ENCODE peak calls at places on chromosomes 5 and 9, in six cellular contexts. One of them, this sample, is unnamed.

GRCh38 chr9:122991370-122991830 is 42.1 kb upstream of the GPR21 start:
- DNase-seq in EH: peak; percentile 92
- DNase-seq in ecto neural progenitor cell: no peak
- DNase-seq in breast epithelium: no peak
- DNase-seq in NCI-H1417: no peak
- DNase-seq in GM23248: peak; percentile 94
- DNase-seq in this sample: peak; percentile 74

GRCh38 chr9:89722712-89723111 is 117.9 kb downstream of the GADD45G start:
- DNase-seq in NCI-H1417: no peak
- DNase-seq in breast epithelium: no peak
- DNase-seq in GM23248: no peak
- DNase-seq in ecto neural progenitor cell: no peak
- DNase-seq in EH: no peak
- DNase-seq in this sample: no peak

GRCh38 chr5:92500752-92501151 is 1080.3 kb downstream of the NR2F1-AS1 start:
- DNase-seq in breast epithelium: no peak
- DNase-seq in EH: no peak
- DNase-seq in ecto neural progenitor cell: no peak
- DNase-seq in GM23248: no peak
- DNase-seq in NCI-H1417: no peak
- DNase-seq in this sample: no peak

GRCh38 chr5:6869677-6870076 is 156.4 kb downstream of the TENT4A start:
- DNase-seq in breast epithelium: no peak
- DNase-seq in ecto neural progenitor cell: no peak
- DNase-seq in GM23248: no peak
- DNase-seq in NCI-H1417: no peak
- DNase-seq in EH: no peak
- DNase-seq in this sample: no peak

GRCh38 chr5:110077147-110077546 is 387.4 kb downstream of the MAN2A1 start:
- DNase-seq in ecto neural progenitor cell: no peak
- DNase-seq in GM23248: no peak
- DNase-seq in EH: no peak
- DNase-seq in NCI-H1417: no peak
- DNase-seq in breast epithelium: no peak
- DNase-seq in this sample: no peak

GRCh38 chr5:51202161-51202560 is 181.1 kb upstream of the ISL1 start:
- DNase-seq in ecto neural progenitor cell: no peak
- DNase-seq in EH: no peak
- DNase-seq in NCI-H1417: no peak
- DNase-seq in GM23248: no peak
- DNase-seq in breast epithelium: no peak
- DNase-seq in this sample: no peak

GRCh38 chr9:119768266-119768665 is 399.0 kb upstream of the BRINP1 start:
- DNase-seq in EH: no peak
- DNase-seq in ecto neural progenitor cell: no peak
- DNase-seq in breast epithelium: no peak
- DNase-seq in GM23248: peak; percentile 2
- DNase-seq in NCI-H1417: no peak
- DNase-seq in this sample: no peak

GRCh38 chr5:30279237-30279636 is 914.2 kb upstream of the CDH6 start:
- DNase-seq in NCI-H1417: no peak
- DNase-seq in breast epithelium: no peak
- DNase-seq in EH: peak; percentile 0
- DNase-seq in GM23248: peak; percentile 14
- DNase-seq in ecto neural progenitor cell: no peak
- DNase-seq in this sample: peak; percentile 21

GRCh38 chr5:93717162-93717561 is 24.2 kb downstream of the POU5F2 start:
- DNase-seq in ecto neural progenitor cell: no peak
- DNase-seq in EH: peak; percentile 27
- DNase-seq in GM23248: peak; percentile 56
- DNase-seq in NCI-H1417: no peak
- DNase-seq in breast epithelium: no peak
- DNase-seq in this sample: no peak

GRCh38 chr5:122351416-122352157 is 39.5 kb downstream of the SNCAIP start:
- DNase-seq in GM23248: peak; percentile 42
- DNase-seq in breast epithelium: no peak
- DNase-seq in NCI-H1417: no peak
- DNase-seq in ecto neural progenitor cell: no peak
- DNase-seq in EH: no peak
- DNase-seq in this sample: no peak

GRCh38 chr9:87950765-87951488 is 23.4 kb downstream of the CDK20 start:
- DNase-seq in NCI-H1417: no peak
- DNase-seq in breast epithelium: no peak
- DNase-seq in ecto neural progenitor cell: no peak
- DNase-seq in EH: peak; percentile 53
- DNase-seq in GM23248: peak; percentile 50
- DNase-seq in this sample: no peak

GRCh38 chr9:110284211-110284849 is 28.0 kb upstream of the TXN start:
- DNase-seq in NCI-H1417: peak; percentile 45
- DNase-seq in GM23248: no peak
- DNase-seq in EH: no peak
- DNase-seq in ecto neural progenitor cell: no peak
- DNase-seq in breast epithelium: no peak
- DNase-seq in this sample: no peak

GRCh38 chr5:181241393-181241975 is 2.2 kb downstream of the RACK1 start:
- DNase-seq in ecto neural progenitor cell: no peak
- DNase-seq in breast epithelium: no peak
- DNase-seq in NCI-H1417: no peak
- DNase-seq in EH: peak; percentile 85
- DNase-seq in GM23248: peak; percentile 96
- DNase-seq in this sample: peak; percentile 80

GRCh38 chr5:133794771-133795391 is 173.5 kb downstream of the C5orf15 start:
- DNase-seq in GM23248: no peak
- DNase-seq in NCI-H1417: peak; percentile 23
- DNase-seq in EH: no peak
- DNase-seq in ecto neural progenitor cell: peak; percentile 37
- DNase-seq in breast epithelium: no peak
- DNase-seq in this sample: no peak

GRCh38 chr5:88660326-88660946 is 222.5 kb downstream of the MEF2C start:
- DNase-seq in EH: peak; percentile 44
- DNase-seq in ecto neural progenitor cell: peak; percentile 74
- DNase-seq in breast epithelium: no peak
- DNase-seq in NCI-H1417: no peak
- DNase-seq in GM23248: peak; percentile 66
- DNase-seq in this sample: peak; percentile 92

GRCh38 chr9:114513050-114513951 is 8.0 kb upstream of the WHRN start:
- DNase-seq in ecto neural progenitor cell: no peak
- DNase-seq in breast epithelium: no peak
- DNase-seq in GM23248: no peak
- DNase-seq in EH: no peak
- DNase-seq in NCI-H1417: no peak
- DNase-seq in this sample: no peak

GRCh38 chr5:179870403-179870903 is 11.8 kb upstream of the MRNIP start:
- DNase-seq in EH: peak; percentile 44
- DNase-seq in NCI-H1417: no peak
- DNase-seq in ecto neural progenitor cell: peak; percentile 76
- DNase-seq in GM23248: peak; percentile 39
- DNase-seq in breast epithelium: no peak
- DNase-seq in this sample: peak; percentile 70

GRCh38 chr9:4421847-4422246 is 68.4 kb upstream of the SLC1A1 start:
- DNase-seq in NCI-H1417: no peak
- DNase-seq in EH: no peak
- DNase-seq in GM23248: no peak
- DNase-seq in breast epithelium: no peak
- DNase-seq in ecto neural progenitor cell: no peak
- DNase-seq in this sample: no peak

GRCh38 chr9:135186248-135187164 is 99.0 kb downstream of the OLFM1 start:
- DNase-seq in GM23248: no peak
- DNase-seq in EH: no peak
- DNase-seq in breast epithelium: no peak
- DNase-seq in NCI-H1417: no peak
- DNase-seq in ecto neural progenitor cell: no peak
- DNase-seq in this sample: no peak

GRCh38 chr9:19456996-19457693 is 48.3 kb downstream of the ACER2 start:
- DNase-seq in GM23248: peak; percentile 81
- DNase-seq in EH: peak; percentile 80
- DNase-seq in NCI-H1417: peak; percentile 49
- DNase-seq in ecto neural progenitor cell: peak; percentile 79
- DNase-seq in breast epithelium: peak; percentile 42
- DNase-seq in this sample: peak; percentile 64

GRCh38 chr5:73791389-73791788 is 165.4 kb downstream of the ARHGEF28 start:
- DNase-seq in EH: no peak
- DNase-seq in GM23248: no peak
- DNase-seq in NCI-H1417: no peak
- DNase-seq in breast epithelium: no peak
- DNase-seq in ecto neural progenitor cell: no peak
- DNase-seq in this sample: no peak

GRCh38 chr9:79687131-79687447 is 115.3 kb downstream of the TLE4 start:
- DNase-seq in ecto neural progenitor cell: no peak
- DNase-seq in NCI-H1417: no peak
- DNase-seq in EH: peak; percentile 28
- DNase-seq in GM23248: peak; percentile 21
- DNase-seq in breast epithelium: peak; percentile 46
- DNase-seq in this sample: peak; percentile 31

GRCh38 chr9:100084734-100085133 is 14.1 kb downstream of the ERP44 start:
- DNase-seq in ecto neural progenitor cell: no peak
- DNase-seq in NCI-H1417: no peak
- DNase-seq in breast epithelium: no peak
- DNase-seq in GM23248: no peak
- DNase-seq in EH: no peak
- DNase-seq in this sample: no peak

GRCh38 chr5:34959323-34959722 is 30.0 kb downstream of the DNAJC21 start:
- DNase-seq in breast epithelium: no peak
- DNase-seq in GM23248: peak; percentile 63
- DNase-seq in ecto neural progenitor cell: no peak
- DNase-seq in EH: peak; percentile 53
- DNase-seq in NCI-H1417: no peak
- DNase-seq in this sample: no peak

GRCh38 chr5:170434953-170435605 is 45.9 kb upstream of the KCNMB1 start:
- DNase-seq in GM23248: peak; percentile 69
- DNase-seq in EH: peak; percentile 59
- DNase-seq in breast epithelium: peak; percentile 36
- DNase-seq in ecto neural progenitor cell: peak; percentile 84
- DNase-seq in NCI-H1417: peak; percentile 3
- DNase-seq in this sample: peak; percentile 63

GRCh38 chr5:181204561-181205401 is at the start of gene TRIM7:
- DNase-seq in breast epithelium: no peak
- DNase-seq in GM23248: peak; percentile 70
- DNase-seq in EH: peak; percentile 71
- DNase-seq in ecto neural progenitor cell: no peak
- DNase-seq in NCI-H1417: no peak
- DNase-seq in this sample: peak; percentile 81

GRCh38 chr5:173453167-173453566 is 125.0 kb upstream of the STC2 start:
- DNase-seq in ecto neural progenitor cell: no peak
- DNase-seq in EH: peak; percentile 41
- DNase-seq in GM23248: peak; percentile 44
- DNase-seq in breast epithelium: no peak
- DNase-seq in NCI-H1417: no peak
- DNase-seq in this sample: no peak

GRCh38 chr9:132210472-132211145 is 48.8 kb downstream of the NTNG2 start:
- DNase-seq in ecto neural progenitor cell: no peak
- DNase-seq in NCI-H1417: no peak
- DNase-seq in breast epithelium: no peak
- DNase-seq in EH: peak; percentile 11
- DNase-seq in GM23248: peak; percentile 72
- DNase-seq in this sample: peak; percentile 58

GRCh38 chr5:72328172-72328571 is 8.0 kb downstream of the PTCD2 start:
- DNase-seq in ecto neural progenitor cell: no peak
- DNase-seq in GM23248: peak; percentile 68
- DNase-seq in breast epithelium: no peak
- DNase-seq in NCI-H1417: no peak
- DNase-seq in EH: peak; percentile 52
- DNase-seq in this sample: peak; percentile 96

GRCh38 chr5:65203746-65204145 is 278.0 kb downstream of the ADAMTS6 start:
- DNase-seq in NCI-H1417: no peak
- DNase-seq in EH: peak; percentile 95
- DNase-seq in GM23248: peak; percentile 94
- DNase-seq in breast epithelium: no peak
- DNase-seq in ecto neural progenitor cell: no peak
- DNase-seq in this sample: no peak

GRCh38 chr5:5487961-5488360 is 65.5 kb downstream of the ICE1 start:
- DNase-seq in NCI-H1417: no peak
- DNase-seq in EH: no peak
- DNase-seq in ecto neural progenitor cell: no peak
- DNase-seq in breast epithelium: no peak
- DNase-seq in GM23248: no peak
- DNase-seq in this sample: no peak

GRCh38 chr5:133843911-133844310 is 124.5 kb downstream of the C5orf15 start:
- DNase-seq in ecto neural progenitor cell: no peak
- DNase-seq in NCI-H1417: no peak
- DNase-seq in breast epithelium: no peak
- DNase-seq in EH: no peak
- DNase-seq in GM23248: no peak
- DNase-seq in this sample: no peak

GRCh38 chr5:7770436-7770835 is 80.5 kb downstream of the CFAP90 start:
- DNase-seq in ecto neural progenitor cell: no peak
- DNase-seq in NCI-H1417: no peak
- DNase-seq in breast epithelium: no peak
- DNase-seq in EH: no peak
- DNase-seq in GM23248: peak; percentile 5
- DNase-seq in this sample: no peak

GRCh38 chr9:1094749-1095148 is 44.6 kb downstream of the DMRT2 start:
- DNase-seq in ecto neural progenitor cell: no peak
- DNase-seq in GM23248: no peak
- DNase-seq in EH: no peak
- DNase-seq in NCI-H1417: no peak
- DNase-seq in breast epithelium: no peak
- DNase-seq in this sample: no peak

GRCh38 chr5:64831996-64832395 is 63.3 kb downstream of the CWC27 start:
- DNase-seq in ecto neural progenitor cell: no peak
- DNase-seq in EH: no peak
- DNase-seq in breast epithelium: no peak
- DNase-seq in GM23248: peak; percentile 14
- DNase-seq in NCI-H1417: no peak
- DNase-seq in this sample: no peak

GRCh38 chr9:25453876-25454275 is 224.4 kb downstream of the TUSC1 start:
- DNase-seq in ecto neural progenitor cell: no peak
- DNase-seq in EH: no peak
- DNase-seq in breast epithelium: no peak
- DNase-seq in NCI-H1417: no peak
- DNase-seq in GM23248: no peak
- DNase-seq in this sample: no peak

GRCh38 chr9:89919171-89919681 is 314.4 kb downstream of the GADD45G start:
- DNase-seq in breast epithelium: no peak
- DNase-seq in EH: no peak
- DNase-seq in GM23248: no peak
- DNase-seq in NCI-H1417: no peak
- DNase-seq in ecto neural progenitor cell: peak; percentile 62
- DNase-seq in this sample: no peak

GRCh38 chr9:118609355-118610044 is 759.7 kb downstream of the BRINP1 start:
- DNase-seq in breast epithelium: no peak
- DNase-seq in ecto neural progenitor cell: no peak
- DNase-seq in EH: peak; percentile 78
- DNase-seq in GM23248: peak; percentile 92
- DNase-seq in NCI-H1417: no peak
- DNase-seq in this sample: peak; percentile 2